ENCODE peak calls at places on chromosomes 5 and 9, in nine cellular contexts. K is mammary epithelial cell, H is fibroblast of lung, T is neuronal stem cell, A is GM23248, G is HepG2, J is keratinocyte, V is osteoblast, X is astrocyte. Q is an unnamed sample. For H3K9me3, the result is how much of the 10 kb centered on the place peaks cover.

GRCh38 chr5:34015120-34015807 is 7.4 kb upstream of the AMACR start:
- DNase-seq in K (no peak), H (no peak), T (no peak), A (no peak), G (no peak), J (no peak), V (no peak), X (no peak), Q (no peak)

GRCh38 chr9:112925058-112925641 is 34.5 kb upstream of the SLC46A2 start:
- DNase-seq in K (peak), H (peak), T (no peak), A (peak), G (peak), J (no peak), V (peak), X (peak), Q (no peak)

GRCh38 chr5:24804221-24804681 is 159.5 kb upstream of the CDH10 start:
- DNase-seq in K (no peak), H (no peak), T (no peak), A (peak), G (no peak), J (no peak), V (no peak), X (peak), Q (no peak)

GRCh38 chr9:109817146-109817845 is 37.3 kb downstream of the PALM2AKAP2 start:
- DNase-seq in K (peak), H (no peak), T (no peak), A (peak), G (no peak), J (no peak), V (no peak), X (peak), Q (no peak)

GRCh38 chr5:78050888-78051287 is 243.6 kb downstream of the AP3B1 start:
- DNase-seq in K (peak), H (peak), T (no peak), A (peak), G (no peak), J (no peak), V (no peak), X (peak), Q (no peak)

GRCh38 chr5:43140286-43140685 is 19.6 kb downstream of the ZNF131 start:
- DNase-seq in K (no peak), H (peak), T (no peak), A (no peak), G (no peak), J (no peak), V (peak), X (peak), Q (no peak)

GRCh38 chr5:146906803-146907202 is 28.2 kb upstream of the PPP2R2B start:
- DNase-seq in K (no peak), H (no peak), T (no peak), A (peak), G (no peak), J (no peak), V (no peak), X (peak), Q (no peak)

GRCh38 chr5:39476466-39477215 is 51.9 kb upstream of the DAB2 start:
- DNase-seq in K (no peak), H (peak), T (no peak), A (peak), G (no peak), J (no peak), V (peak), X (peak), Q (no peak)

GRCh38 chr5:143456952-143457547 is 53.6 kb upstream of the NR3C1 start:
- DNase-seq in K (peak), H (peak), T (no peak), A (peak), G (no peak), J (no peak), V (peak), X (peak), Q (no peak)

GRCh38 chr9:115002371-115003120 is 72.2 kb upstream of the TNFSF8 start:
- DNase-seq in K (no peak), H (no peak), T (no peak), A (peak), G (no peak), J (no peak), V (no peak), X (no peak), Q (no peak)

GRCh38 chr5:138653502-138653901 is 78.3 kb upstream of the HSPA9 start:
- DNase-seq in K (peak), H (peak), T (no peak), A (peak), G (no peak), J (no peak), V (no peak), X (no peak), Q (no peak)

GRCh38 chr9:136696502-136696901 is 9.2 kb upstream of the AGPAT2 start:
- DNase-seq in K (no peak), H (no peak), T (no peak), A (no peak), G (no peak), J (no peak), V (no peak), X (no peak), Q (no peak)

GRCh38 chr9:7690007-7690406 is 109.6 kb downstream of the DMAC1 start:
- DNase-seq in K (no peak), H (no peak), T (no peak), A (no peak), G (no peak), J (no peak), V (no peak), X (no peak), Q (no peak)

GRCh38 chr9:132994410-132995120 is 16.1 kb downstream of the GFI1B start:
- DNase-seq in K (peak), H (peak), T (no peak), A (peak), G (no peak), J (peak), V (no peak), X (peak), Q (peak)

GRCh38 chr5:53983568-53984465 is 326.6 kb downstream of the ARL15 start:
- DNase-seq in K (peak), H (peak), T (no peak), A (peak), G (no peak), J (peak), V (peak), X (peak), Q (no peak)

GRCh38 chr9:89999534-90000370 is 394.9 kb downstream of the GADD45G start:
- DNase-seq in K (no peak), H (peak), T (no peak), A (peak), G (peak), J (no peak), V (peak), X (peak), Q (peak)

GRCh38 chr5:156475831-156476551 is 149.0 kb downstream of the SGCD start:
- DNase-seq in K (peak), H (peak), T (peak), A (peak), G (no peak), J (no peak), V (peak), X (peak), Q (no peak)

GRCh38 chr9:75601280-75601679 is 289.2 kb upstream of the PCSK5 start:
- DNase-seq in K (peak), H (no peak), T (no peak), A (no peak), G (no peak), J (no peak), V (no peak), X (no peak), Q (peak)
- H2AFZ ChIP-seq in K (no peak), H (no peak), T (no peak), A (no peak), G (no peak), J (no peak), V (no peak), X (no peak), Q (peak)

GRCh38 chr5:141430332-141431113 is at the start of gene PCDHGA12:
- DNase-seq in K (peak), H (peak), T (no peak), A (peak), G (peak), J (peak), V (peak), X (peak), Q (peak)
- H3K9me3 ChIP-seq in K (under half), H (under half), T (half or more), A (under half), G (under half), J (under half), V (under half), X (under half), Q (under half)

GRCh38 chr9:120886490-120886967 is 9.5 kb upstream of the PHF19 start:
- DNase-seq in K (peak), H (peak), T (no peak), A (peak), G (no peak), J (no peak), V (peak), X (peak), Q (peak)

GRCh38 chr9:120888626-120889025 is 11.6 kb upstream of the PHF19 start:
- DNase-seq in K (no peak), H (no peak), T (no peak), A (no peak), G (no peak), J (no peak), V (no peak), X (no peak), Q (no peak)

GRCh38 chr9:120883608-120883996 is 6.6 kb upstream of the PHF19 start:
- DNase-seq in K (no peak), H (no peak), T (no peak), A (no peak), G (no peak), J (no peak), V (no peak), X (no peak), Q (no peak)

GRCh38 chr9:120885459-120885858 is 8.5 kb upstream of the PHF19 start:
- DNase-seq in K (no peak), H (no peak), T (no peak), A (no peak), G (no peak), J (no peak), V (no peak), X (no peak), Q (no peak)

GRCh38 chr9:120885968-120886367 is 9.0 kb upstream of the PHF19 start:
- DNase-seq in K (no peak), H (peak), T (no peak), A (no peak), G (no peak), J (no peak), V (no peak), X (no peak), Q (peak)
- H2AFZ ChIP-seq in K (no peak), H (no peak), T (no peak), A (no peak), G (no peak), J (no peak), V (no peak), X (no peak), Q (peak)

DNA sequence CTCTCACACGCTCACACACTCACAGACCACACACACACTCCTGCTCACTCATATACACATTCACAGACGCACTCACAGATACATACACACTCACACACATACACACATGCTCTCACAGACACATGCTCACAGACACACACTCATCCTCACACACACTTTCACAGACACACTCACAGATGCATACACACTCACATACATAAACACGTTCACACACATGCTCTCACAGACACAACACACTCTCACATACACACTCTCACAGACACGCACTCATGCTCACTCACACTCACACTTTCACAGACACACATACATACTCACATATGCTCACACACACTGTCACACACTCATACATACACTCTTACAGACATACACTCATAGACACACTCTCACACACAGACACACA is 82.2 kb downstream of the IRX2 start:
- DNase-seq in K (no peak), H (no peak), T (no peak), A (no peak), G (no peak), J (no peak), V (no peak), X (no peak), Q (no peak)
- H3K9me3 ChIP-seq in K (under half), H (under half), T (under half), A (under half), G (under half), J (under half), V (under half), X (under half), Q (under half)

Q was measured in OCI-LY7.